ENCODE peak calls at places on chromosomes 12 and 14, in ten cellular contexts. O is GM04503; I is HCEC 1CT; L is colonic mucosa; B is NCI-H146; H is NCI-H1436; N is ureter; T is NCI-H1694; M is effector CD8-positive, alpha-beta T cell; R is activated naive CD8-positive, alpha-beta T cell treated with anti-CD3 and anti-CD28 coated beads for 36 hours. A is an unnamed sample.

GRCh38 chr12:111767362-111768158 is 827 bp downstream of the ALDH2 start:
- DNase-seq in O (no peak), I (peak), L (peak), B (peak), H (no peak), N (no peak), T (no peak), M (no peak), R (no peak), A (no peak)

GRCh38 chr14:32764131-32764530 is 174.5 kb upstream of the NPAS3 start:
- DNase-seq in O (no peak), I (peak), L (no peak), B (no peak), H (no peak), N (no peak), T (no peak), M (no peak), R (no peak), A (no peak)

GRCh38 chr14:52824479-52824878 is 33.1 kb upstream of the GNPNAT1 start:
- DNase-seq in O (no peak), I (no peak), L (no peak), B (no peak), H (no peak), N (no peak), T (no peak), M (no peak), R (no peak), A (no peak)

GRCh38 chr14:64737391-64738305 is 33.4 kb downstream of the PLEKHG3 start:
- DNase-seq in O (no peak), I (no peak), L (no peak), B (no peak), H (no peak), N (no peak), T (no peak), M (no peak), R (no peak), A (no peak)

GRCh38 chr14:39563361-39563760 is 131.1 kb upstream of the FBXO33 start:
- DNase-seq in O (no peak), I (no peak), L (no peak), B (no peak), H (no peak), N (no peak), T (no peak), M (no peak), R (no peak), A (no peak)

GRCh38 chr14:90675399-90675798 is 140.8 kb downstream of the TTC7B start:
- DNase-seq in O (peak), I (peak), L (no peak), B (no peak), H (no peak), N (no peak), T (peak), M (no peak), R (no peak), A (no peak)

GRCh38 chr12:57722716-57723629 is 15.6 kb downstream of the AGAP2 start:
- DNase-seq in O (no peak), I (no peak), L (no peak), B (peak), H (no peak), N (no peak), T (peak), M (no peak), R (no peak), A (no peak)

GRCh38 chr12:124143726-124144125 is 151.2 kb upstream of the RFLNA start:
- DNase-seq in O (no peak), I (no peak), L (no peak), B (no peak), H (no peak), N (no peak), T (no peak), M (no peak), R (no peak), A (no peak)

GRCh38 chr14:89158701-89159100 is 258.3 kb downstream of the FOXN3 start:
- DNase-seq in O (no peak), I (no peak), L (no peak), B (no peak), H (no peak), N (no peak), T (no peak), M (no peak), R (no peak), A (no peak)

GRCh38 chr12:88665051-88665450 is 84.8 kb upstream of the KITLG start:
- DNase-seq in O (no peak), I (peak), L (no peak), B (no peak), H (no peak), N (no peak), T (no peak), M (no peak), R (no peak), A (no peak)

GRCh38 chr14:67575684-67576083 is 24.4 kb downstream of the PIGH start:
- DNase-seq in O (no peak), I (no peak), L (no peak), B (no peak), H (no peak), N (no peak), T (no peak), M (no peak), R (no peak), A (no peak)

GRCh38 chr14:85131523-85131922 is 398.4 kb upstream of the FLRT2 start:
- DNase-seq in O (no peak), I (no peak), L (no peak), B (peak), H (no peak), N (no peak), T (no peak), M (no peak), R (no peak), A (no peak)

GRCh38 chr12:124374147-124374546 is 79.3 kb downstream of the RFLNA start:
- DNase-seq in O (no peak), I (no peak), L (no peak), B (no peak), H (no peak), N (no peak), T (no peak), M (no peak), R (no peak), A (no peak)

GRCh38 chr12:172732-173161 is 41.2 kb downstream of the SLC6A12 start:
- DNase-seq in O (no peak), I (no peak), L (no peak), B (no peak), H (no peak), N (no peak), T (no peak), M (no peak), R (no peak), A (no peak)

GRCh38 chr12:52361553-52361952 is 5.7 kb downstream of the KRT85 start:
- DNase-seq in O (no peak), I (no peak), L (no peak), B (no peak), H (no peak), N (no peak), T (no peak), M (no peak), R (no peak), A (no peak)

GRCh38 chr12:56644654-56645053 is 1.1 kb downstream of the ATP5F1B start:
- DNase-seq in O (no peak), I (no peak), L (no peak), B (no peak), H (no peak), N (no peak), T (no peak), M (no peak), R (no peak), A (no peak)

GRCh38 chr14:89185919-89186849 is 230.8 kb downstream of the FOXN3 start:
- DNase-seq in O (peak), I (peak), L (no peak), B (no peak), H (no peak), N (no peak), T (no peak), M (no peak), R (no peak), A (no peak)

GRCh38 chr14:70084226-70084625 is 104.5 kb downstream of the SLC8A3 start:
- DNase-seq in O (no peak), I (no peak), L (no peak), B (no peak), H (no peak), N (no peak), T (no peak), M (no peak), R (no peak), A (no peak)

GRCh38 chr12:10735428-10735827 is 12.3 kb upstream of the YBX3 start:
- DNase-seq in O (no peak), I (no peak), L (no peak), B (no peak), H (no peak), N (no peak), T (no peak), M (no peak), R (no peak), A (no peak)

GRCh38 chr12:71710276-71711125 is 24.6 kb downstream of the TMEM19 start:
- DNase-seq in O (peak), I (peak), L (no peak), B (no peak), H (no peak), N (peak), T (no peak), M (no peak), R (no peak), A (peak)

GRCh38 chr14:89386214-89386886 is 30.7 kb downstream of the FOXN3 start:
- DNase-seq in O (no peak), I (no peak), L (no peak), B (no peak), H (no peak), N (no peak), T (peak), M (no peak), R (no peak), A (peak)

GRCh38 chr12:57085999-57086950 is 2.6 kb upstream of the NAB2 start:
- DNase-seq in O (no peak), I (peak), L (peak), B (peak), H (peak), N (peak), T (peak), M (no peak), R (peak), A (peak)

GRCh38 chr14:36520601-36521525 is 831 bp upstream of the NKX2-1 start:
- DNase-seq in O (no peak), I (peak), L (peak), B (no peak), H (peak), N (no peak), T (peak), M (no peak), R (no peak), A (peak)

GRCh38 chr12:122656298-122656697 is 46.9 kb downstream of the HCAR2 start:
- DNase-seq in O (no peak), I (no peak), L (no peak), B (no peak), H (no peak), N (no peak), T (no peak), M (no peak), R (no peak), A (no peak)

GRCh38 chr14:64707661-64708060 is 3.4 kb downstream of the PLEKHG3 start:
- DNase-seq in O (no peak), I (peak), L (no peak), B (no peak), H (no peak), N (no peak), T (no peak), M (no peak), R (no peak), A (no peak)

GRCh38 chr12:2147335-2147734 is 94.5 kb downstream of the CACNA1C start:
- DNase-seq in O (no peak), I (no peak), L (no peak), B (no peak), H (no peak), N (no peak), T (no peak), M (no peak), R (no peak), A (no peak)

GRCh38 chr14:104359969-104360442 is 219.6 kb upstream of the C14orf180 start:
- DNase-seq in O (no peak), I (no peak), L (no peak), B (no peak), H (no peak), N (no peak), T (no peak), M (no peak), R (no peak), A (no peak)

GRCh38 chr14:51472881-51473280 is 178.8 kb upstream of the FRMD6 start:
- DNase-seq in O (no peak), I (no peak), L (no peak), B (no peak), H (no peak), N (no peak), T (no peak), M (no peak), R (no peak), A (no peak)

GRCh38 chr12:57240069-57240921 is 10.7 kb downstream of the STAC3 start:
- DNase-seq in O (no peak), I (peak), L (no peak), B (peak), H (peak), N (no peak), T (peak), M (peak), R (peak), A (peak)

GRCh38 chr12:112409064-112409905 is at the start of gene RPL6:
- DNase-seq in O (peak), I (peak), L (peak), B (peak), H (peak), N (peak), T (peak), M (peak), R (peak), A (peak)

GRCh38 chr12:107404981-107405380 is 280.6 kb upstream of the PWP1 start:
- DNase-seq in O (no peak), I (no peak), L (peak), B (peak), H (peak), N (no peak), T (peak), M (no peak), R (peak), A (peak)

GRCh38 chr14:26121181-26121580 is 476.7 kb downstream of the NOVA1 start:
- DNase-seq in O (no peak), I (no peak), L (no peak), B (no peak), H (no peak), N (no peak), T (no peak), M (no peak), R (no peak), A (no peak)

GRCh38 chr14:73238262-73238852 is 1.1 kb downstream of the PAPLN start:
- DNase-seq in O (no peak), I (peak), L (no peak), B (no peak), H (no peak), N (no peak), T (no peak), M (no peak), R (no peak), A (peak)

GRCh38 chr12:39277416-39277815 is 165.5 kb downstream of the KIF21A start:
- DNase-seq in O (no peak), I (no peak), L (no peak), B (no peak), H (no peak), N (no peak), T (no peak), M (no peak), R (no peak), A (no peak)

GRCh38 chr12:108801736-108802665 is 55.4 kb downstream of the SSH1 start:
- DNase-seq in O (peak), I (peak), L (peak), B (no peak), H (no peak), N (no peak), T (peak), M (no peak), R (no peak), A (no peak)

GRCh38 chr12:30779578-30779977 is 24.8 kb upstream of the CAPRIN2 start:
- DNase-seq in O (no peak), I (no peak), L (no peak), B (no peak), H (no peak), N (no peak), T (no peak), M (no peak), R (no peak), A (no peak)